ENCODE peak calls at places on chromosomes 16 and 17, in six cellular contexts. One of them, this sample, is unnamed.

GRCh38 chr17:38605852-38606645 is at the start of gene SRCIN1:
- DNase-seq in fibroblast of pulmonary artery: no peak
- DNase-seq in Daoy: peak; percentile 62
- DNase-seq in dermis blood vessel endothelial cell: peak; percentile 42
- DNase-seq in ELF-1: peak; percentile 87
- DNase-seq in NCI-H1092 treated with DMSO at 0.1 percent for 48 hours: peak; percentile 71
- DNase-seq in this sample: no peak

GRCh38 chr16:68658258-68658973 is 13.3 kb downstream of the CDH3 start:
- DNase-seq in fibroblast of pulmonary artery: peak; percentile 45
- DNase-seq in Daoy: peak; percentile 87
- DNase-seq in dermis blood vessel endothelial cell: no peak
- DNase-seq in ELF-1: peak; percentile 85
- DNase-seq in NCI-H1092 treated with DMSO at 0.1 percent for 48 hours: no peak
- DNase-seq in this sample: no peak

GRCh38 chr17:57624390-57624789 is 120.7 kb downstream of the CCDC182 start:
- DNase-seq in fibroblast of pulmonary artery: no peak
- DNase-seq in Daoy: no peak
- DNase-seq in dermis blood vessel endothelial cell: no peak
- DNase-seq in ELF-1: no peak
- DNase-seq in NCI-H1092 treated with DMSO at 0.1 percent for 48 hours: no peak
- DNase-seq in this sample: no peak

GRCh38 chr16:84548971-84549844 is 44.7 kb upstream of the MEAK7 start:
- DNase-seq in fibroblast of pulmonary artery: no peak
- DNase-seq in Daoy: no peak
- DNase-seq in dermis blood vessel endothelial cell: peak; percentile 76
- DNase-seq in ELF-1: no peak
- DNase-seq in NCI-H1092 treated with DMSO at 0.1 percent for 48 hours: no peak
- DNase-seq in this sample: no peak

GRCh38 chr17:32274101-32274500 is 8.5 kb downstream of the RHBDL3 start:
- DNase-seq in fibroblast of pulmonary artery: no peak
- DNase-seq in Daoy: no peak
- DNase-seq in dermis blood vessel endothelial cell: no peak
- DNase-seq in ELF-1: no peak
- DNase-seq in NCI-H1092 treated with DMSO at 0.1 percent for 48 hours: no peak
- DNase-seq in this sample: no peak

GRCh38 chr16:24834459-24835335 is 11.1 kb upstream of the SLC5A11 start:
- DNase-seq in fibroblast of pulmonary artery: peak; percentile 59
- DNase-seq in Daoy: peak; percentile 45
- DNase-seq in dermis blood vessel endothelial cell: peak; percentile 59
- DNase-seq in ELF-1: peak; percentile 43
- DNase-seq in NCI-H1092 treated with DMSO at 0.1 percent for 48 hours: peak; percentile 35
- DNase-seq in this sample: no peak

GRCh38 chr16:3879258-3879886 is 1.1 kb downstream of the CREBBP start:
- DNase-seq in fibroblast of pulmonary artery: no peak
- DNase-seq in Daoy: peak; percentile 11
- DNase-seq in dermis blood vessel endothelial cell: peak; percentile 38
- DNase-seq in ELF-1: no peak
- DNase-seq in NCI-H1092 treated with DMSO at 0.1 percent for 48 hours: peak; percentile 10
- DNase-seq in this sample: no peak

GRCh38 chr17:80195671-80196529 is 24.2 kb downstream of the SGSH start:
- DNase-seq in fibroblast of pulmonary artery: peak; percentile 15
- DNase-seq in Daoy: peak; percentile 19
- DNase-seq in dermis blood vessel endothelial cell: peak; percentile 41
- DNase-seq in ELF-1: peak; percentile 69
- DNase-seq in NCI-H1092 treated with DMSO at 0.1 percent for 48 hours: no peak
- DNase-seq in this sample: no peak

GRCh38 chr17:1000597-1001490 is 3.9 kb downstream of the TIMM22 start:
- DNase-seq in fibroblast of pulmonary artery: peak; percentile 73
- DNase-seq in Daoy: peak; percentile 52
- DNase-seq in dermis blood vessel endothelial cell: peak; percentile 88
- DNase-seq in ELF-1: no peak
- DNase-seq in NCI-H1092 treated with DMSO at 0.1 percent for 48 hours: no peak
- DNase-seq in this sample: no peak